ENCODE peak calls at places on chromosomes 13 and 19, in eight cellular contexts. One of them, this sample, is unnamed.
A peak's percentile ranks its signal among the peaks of the same experiment; 100 is the strongest.

GRCh38 chr19:961866-962620 is 22.1 kb upstream of the WDR18 start:
- DNase-seq in iPS-NIHi11: no peak
- DNase-seq in thoracic aorta: no peak
- DNase-seq in iPS DF 6.9: no peak
- DNase-seq in naive thymus-derived CD4-positive, alpha-beta T cell: no peak
- DNase-seq in AG10803: peak; percentile 28
- DNase-seq in RWPE1: no peak
- DNase-seq in activated CD4-positive, alpha-beta T cell treated with anti-CD3 and anti-CD28 coated beads for 4 hours: no peak
- DNase-seq in this sample: peak; percentile 56

GRCh38 chr13:27991881-27992280 is 3.4 kb upstream of the URAD start:
- DNase-seq in activated CD4-positive, alpha-beta T cell treated with anti-CD3 and anti-CD28 coated beads for 4 hours: no peak
- DNase-seq in iPS-NIHi11: no peak
- DNase-seq in thoracic aorta: no peak
- DNase-seq in naive thymus-derived CD4-positive, alpha-beta T cell: no peak
- DNase-seq in AG10803: no peak
- DNase-seq in iPS DF 6.9: no peak
- DNase-seq in RWPE1: no peak
- DNase-seq in this sample: no peak

GRCh38 chr19:679418-680286 is 3.5 kb downstream of the FSTL3 start:
- DNase-seq in iPS DF 6.9: no peak
- DNase-seq in naive thymus-derived CD4-positive, alpha-beta T cell: peak; percentile 37
- DNase-seq in activated CD4-positive, alpha-beta T cell treated with anti-CD3 and anti-CD28 coated beads for 4 hours: no peak
- DNase-seq in thoracic aorta: no peak
- DNase-seq in AG10803: peak; percentile 72
- DNase-seq in RWPE1: peak; percentile 58
- DNase-seq in iPS-NIHi11: peak; percentile 65
- DNase-seq in this sample: peak; percentile 75

GRCh38 chr13:109348514-109349340 is 437.7 kb downstream of the IRS2 start:
- DNase-seq in RWPE1: peak; percentile 58
- DNase-seq in activated CD4-positive, alpha-beta T cell treated with anti-CD3 and anti-CD28 coated beads for 4 hours: no peak
- DNase-seq in iPS-NIHi11: no peak
- DNase-seq in naive thymus-derived CD4-positive, alpha-beta T cell: no peak
- DNase-seq in thoracic aorta: no peak
- DNase-seq in iPS DF 6.9: no peak
- DNase-seq in AG10803: peak; percentile 69
- DNase-seq in this sample: no peak

GRCh38 chr13:62879071-62879470 is 1463.4 kb upstream of the PCDH20 start:
- DNase-seq in thoracic aorta: no peak
- DNase-seq in RWPE1: no peak
- DNase-seq in activated CD4-positive, alpha-beta T cell treated with anti-CD3 and anti-CD28 coated beads for 4 hours: no peak
- DNase-seq in iPS-NIHi11: no peak
- DNase-seq in naive thymus-derived CD4-positive, alpha-beta T cell: no peak
- DNase-seq in iPS DF 6.9: no peak
- DNase-seq in AG10803: peak; percentile 26
- DNase-seq in this sample: no peak

GRCh38 chr19:56108447-56109195 is 12.5 kb downstream of the ZNF787 start:
- DNase-seq in naive thymus-derived CD4-positive, alpha-beta T cell: no peak
- DNase-seq in iPS DF 6.9: no peak
- DNase-seq in RWPE1: no peak
- DNase-seq in iPS-NIHi11: no peak
- DNase-seq in AG10803: peak; percentile 45
- DNase-seq in activated CD4-positive, alpha-beta T cell treated with anti-CD3 and anti-CD28 coated beads for 4 hours: no peak
- DNase-seq in thoracic aorta: no peak
- DNase-seq in this sample: no peak

GRCh38 chr13:79659161-79659560 is 178.2 kb downstream of the NDFIP2 start:
- DNase-seq in thoracic aorta: no peak
- DNase-seq in naive thymus-derived CD4-positive, alpha-beta T cell: no peak
- DNase-seq in RWPE1: peak; percentile 11
- DNase-seq in iPS DF 6.9: no peak
- DNase-seq in AG10803: peak; percentile 11
- DNase-seq in activated CD4-positive, alpha-beta T cell treated with anti-CD3 and anti-CD28 coated beads for 4 hours: no peak
- DNase-seq in iPS-NIHi11: peak; percentile 17
- DNase-seq in this sample: no peak

GRCh38 chr13:113901231-113901630 is 37.4 kb upstream of the GAS6 start:
- DNase-seq in iPS DF 6.9: no peak
- DNase-seq in thoracic aorta: no peak
- DNase-seq in activated CD4-positive, alpha-beta T cell treated with anti-CD3 and anti-CD28 coated beads for 4 hours: no peak
- DNase-seq in AG10803: peak; percentile 55
- DNase-seq in iPS-NIHi11: no peak
- DNase-seq in naive thymus-derived CD4-positive, alpha-beta T cell: no peak
- DNase-seq in RWPE1: no peak
- DNase-seq in this sample: peak; percentile 29

GRCh38 chr13:113557013-113557412 is 27.5 kb upstream of the TFDP1 start:
- DNase-seq in AG10803: no peak
- DNase-seq in iPS-NIHi11: no peak
- DNase-seq in thoracic aorta: no peak
- DNase-seq in iPS DF 6.9: no peak
- DNase-seq in activated CD4-positive, alpha-beta T cell treated with anti-CD3 and anti-CD28 coated beads for 4 hours: no peak
- DNase-seq in naive thymus-derived CD4-positive, alpha-beta T cell: no peak
- DNase-seq in RWPE1: no peak
- DNase-seq in this sample: no peak

GRCh38 chr13:71339010-71339409 is 528.0 kb downstream of the DACH1 start:
- DNase-seq in RWPE1: no peak
- DNase-seq in iPS-NIHi11: no peak
- DNase-seq in iPS DF 6.9: no peak
- DNase-seq in AG10803: no peak
- DNase-seq in activated CD4-positive, alpha-beta T cell treated with anti-CD3 and anti-CD28 coated beads for 4 hours: no peak
- DNase-seq in thoracic aorta: no peak
- DNase-seq in naive thymus-derived CD4-positive, alpha-beta T cell: no peak
- DNase-seq in this sample: no peak

GRCh38 chr13:45490068-45490467 is 25.3 kb downstream of the COG3 start:
- DNase-seq in naive thymus-derived CD4-positive, alpha-beta T cell: peak; percentile 21
- DNase-seq in activated CD4-positive, alpha-beta T cell treated with anti-CD3 and anti-CD28 coated beads for 4 hours: peak; percentile 8
- DNase-seq in RWPE1: no peak
- DNase-seq in thoracic aorta: no peak
- DNase-seq in iPS-NIHi11: no peak
- DNase-seq in iPS DF 6.9: no peak
- DNase-seq in AG10803: no peak
- DNase-seq in this sample: no peak

GRCh38 chr13:98490866-98491265 is 86.0 kb downstream of the STK24 start:
- DNase-seq in RWPE1: no peak
- DNase-seq in naive thymus-derived CD4-positive, alpha-beta T cell: no peak
- DNase-seq in AG10803: no peak
- DNase-seq in iPS-NIHi11: no peak
- DNase-seq in iPS DF 6.9: no peak
- DNase-seq in activated CD4-positive, alpha-beta T cell treated with anti-CD3 and anti-CD28 coated beads for 4 hours: no peak
- DNase-seq in thoracic aorta: no peak
- DNase-seq in this sample: no peak

GRCh38 chr19:18059902-18060301 is 26.8 kb downstream of the IL12RB1 start:
- DNase-seq in thoracic aorta: no peak
- DNase-seq in naive thymus-derived CD4-positive, alpha-beta T cell: no peak
- DNase-seq in activated CD4-positive, alpha-beta T cell treated with anti-CD3 and anti-CD28 coated beads for 4 hours: no peak
- DNase-seq in RWPE1: no peak
- DNase-seq in iPS DF 6.9: no peak
- DNase-seq in AG10803: no peak
- DNase-seq in iPS-NIHi11: no peak
- DNase-seq in this sample: no peak

GRCh38 chr19:4068058-4068966 is 1.6 kb upstream of the ZBTB7A start:
- DNase-seq in iPS DF 6.9: no peak
- DNase-seq in thoracic aorta: no peak
- DNase-seq in RWPE1: no peak
- DNase-seq in activated CD4-positive, alpha-beta T cell treated with anti-CD3 and anti-CD28 coated beads for 4 hours: no peak
- DNase-seq in naive thymus-derived CD4-positive, alpha-beta T cell: no peak
- DNase-seq in AG10803: no peak
- DNase-seq in iPS-NIHi11: no peak
- DNase-seq in this sample: no peak

GRCh38 chr19:52307275-52307674 is 10.3 kb downstream of the ZNF480 start:
- DNase-seq in iPS-NIHi11: no peak
- DNase-seq in activated CD4-positive, alpha-beta T cell treated with anti-CD3 and anti-CD28 coated beads for 4 hours: no peak
- DNase-seq in RWPE1: no peak
- DNase-seq in naive thymus-derived CD4-positive, alpha-beta T cell: no peak
- DNase-seq in iPS DF 6.9: no peak
- DNase-seq in thoracic aorta: no peak
- DNase-seq in AG10803: peak; percentile 12
- DNase-seq in this sample: peak; percentile 13

GRCh38 chr19:45455707-45456499 is 11.9 kb upstream of the FOSB start:
- DNase-seq in activated CD4-positive, alpha-beta T cell treated with anti-CD3 and anti-CD28 coated beads for 4 hours: peak; percentile 57
- DNase-seq in naive thymus-derived CD4-positive, alpha-beta T cell: no peak
- DNase-seq in iPS DF 6.9: no peak
- DNase-seq in thoracic aorta: peak; percentile 92
- DNase-seq in RWPE1: peak; percentile 97
- DNase-seq in AG10803: peak; percentile 99
- DNase-seq in iPS-NIHi11: peak; percentile 90
- DNase-seq in this sample: peak; percentile 100

GRCh38 chr19:2059422-2060201 is 8.6 kb upstream of the MKNK2 start:
- DNase-seq in thoracic aorta: no peak
- DNase-seq in iPS-NIHi11: no peak
- DNase-seq in AG10803: peak; percentile 93
- DNase-seq in activated CD4-positive, alpha-beta T cell treated with anti-CD3 and anti-CD28 coated beads for 4 hours: no peak
- DNase-seq in iPS DF 6.9: no peak
- DNase-seq in naive thymus-derived CD4-positive, alpha-beta T cell: no peak
- DNase-seq in RWPE1: peak; percentile 45
- DNase-seq in this sample: peak; percentile 72

GRCh38 chr13:41812851-41813250 is 148.1 kb downstream of the VWA8 start:
- DNase-seq in AG10803: no peak
- DNase-seq in RWPE1: no peak
- DNase-seq in iPS-NIHi11: no peak
- DNase-seq in activated CD4-positive, alpha-beta T cell treated with anti-CD3 and anti-CD28 coated beads for 4 hours: no peak
- DNase-seq in naive thymus-derived CD4-positive, alpha-beta T cell: no peak
- DNase-seq in iPS DF 6.9: no peak
- DNase-seq in thoracic aorta: no peak
- DNase-seq in this sample: no peak

GRCh38 chr19:15091918-15092753 is 10.1 kb downstream of the OR1I1 start:
- DNase-seq in iPS DF 6.9: peak; percentile 43
- DNase-seq in RWPE1: peak; percentile 25
- DNase-seq in iPS-NIHi11: peak; percentile 62
- DNase-seq in naive thymus-derived CD4-positive, alpha-beta T cell: peak; percentile 71
- DNase-seq in activated CD4-positive, alpha-beta T cell treated with anti-CD3 and anti-CD28 coated beads for 4 hours: peak; percentile 68
- DNase-seq in AG10803: peak; percentile 64
- DNase-seq in thoracic aorta: no peak
- DNase-seq in this sample: peak; percentile 58

GRCh38 chr19:48489608-48490216 is 20.5 kb downstream of the CYTH2 start:
- DNase-seq in iPS DF 6.9: no peak
- DNase-seq in thoracic aorta: no peak
- DNase-seq in iPS-NIHi11: peak; percentile 83
- DNase-seq in naive thymus-derived CD4-positive, alpha-beta T cell: peak; percentile 84
- DNase-seq in AG10803: peak; percentile 34
- DNase-seq in activated CD4-positive, alpha-beta T cell treated with anti-CD3 and anti-CD28 coated beads for 4 hours: peak; percentile 82
- DNase-seq in RWPE1: peak; percentile 73
- DNase-seq in this sample: peak; percentile 83

GRCh38 chr13:44365008-44365407 is 8.6 kb upstream of the SERP2 start:
- DNase-seq in thoracic aorta: no peak
- DNase-seq in RWPE1: peak; percentile 28
- DNase-seq in naive thymus-derived CD4-positive, alpha-beta T cell: no peak
- DNase-seq in iPS DF 6.9: no peak
- DNase-seq in AG10803: peak; percentile 79
- DNase-seq in iPS-NIHi11: no peak
- DNase-seq in activated CD4-positive, alpha-beta T cell treated with anti-CD3 and anti-CD28 coated beads for 4 hours: no peak
- DNase-seq in this sample: peak; percentile 70

GRCh38 chr13:63605962-63606361 is 2190.3 kb upstream of the PCDH20 start:
- DNase-seq in RWPE1: no peak
- DNase-seq in AG10803: no peak
- DNase-seq in naive thymus-derived CD4-positive, alpha-beta T cell: no peak
- DNase-seq in activated CD4-positive, alpha-beta T cell treated with anti-CD3 and anti-CD28 coated beads for 4 hours: no peak
- DNase-seq in iPS DF 6.9: no peak
- DNase-seq in iPS-NIHi11: no peak
- DNase-seq in thoracic aorta: no peak
- DNase-seq in this sample: no peak

This sample was measured in Daoy.